ENCODE peak calls at places on chromosomes 12 and 14, in four cellular contexts. J is activated effector memory CD4-positive, alpha-beta T cell treated with Interleukin-2 at 50 U/mL for 16 hours; H is Ammon's horn; S is activated T-cell treated with anti-CD3 and anti-CD28 coated beads for 1 hour. Q is an unnamed sample.

GRCh38 chr12:57477710-57478681 is 1.7 kb downstream of the ARHGAP9 start:
- DNase-seq in J (no peak), H (no peak), S (no peak), Q (peak)

GRCh38 chr12:70590549-70591226 is 46.5 kb downstream of the PTPRB start:
- DNase-seq in H (no peak), S (no peak), J (no peak), Q (no peak)

GRCh38 chr14:23102801-23103200 is 2.0 kb downstream of the CIROP start:
- DNase-seq in S (no peak), J (no peak), H (peak), Q (no peak)

GRCh38 chr12:12788675-12789368 is 3.4 kb downstream of the APOLD1 start:
- DNase-seq in J (peak), S (peak), H (peak), Q (peak)

GRCh38 chr14:92473261-92473946 is 40.2 kb upstream of the RIN3 start:
- DNase-seq in H (no peak), J (no peak), S (no peak), Q (no peak)

GRCh38 chr12:51368640-51369517 is 22.3 kb downstream of the GALNT6 start:
- DNase-seq in H (peak), S (peak), J (peak), Q (peak)

GRCh38 chr12:98735821-98736220 is 90.7 kb downstream of the APAF1 start:
- DNase-seq in J (no peak), H (no peak), S (no peak), Q (no peak)

GRCh38 chr12:118777550-118777949 is 203.8 kb upstream of the SRRM4 start:
- DNase-seq in J (no peak), S (no peak), H (no peak), Q (no peak)

GRCh38 chr12:123813349-123813748 is 51.2 kb downstream of the DNAH10 start:
- DNase-seq in H (no peak), S (no peak), J (no peak), Q (no peak)

GRCh38 chr14:94066089-94066676 is 14.8 kb downstream of the DDX24 start:
- DNase-seq in J (no peak), S (no peak), H (no peak), Q (no peak)

GRCh38 chr12:93252221-93252620 is 125.5 kb upstream of the NUDT4 start:
- DNase-seq in J (no peak), H (no peak), S (no peak), Q (no peak)

GRCh38 chr12:121795029-121795977 is 1.8 kb upstream of the RHOF start:
- DNase-seq in H (peak), J (peak), S (peak), Q (peak)

GRCh38 chr12:123106640-123107359 is 44.1 kb downstream of the PITPNM2 start:
- DNase-seq in S (peak), J (peak), H (no peak), Q (peak)

GRCh38 chr12:123896786-123897185 is 75.8 kb downstream of the CCDC92 start:
- DNase-seq in S (no peak), J (no peak), H (no peak), Q (no peak)

GRCh38 chr12:53481957-53482586 is 17.2 kb downstream of the MAP3K12 start:
- DNase-seq in S (no peak), J (no peak), H (no peak), Q (no peak)

GRCh38 chr12:51972849-51973273 is 21.4 kb downstream of the ACVR1B start:
- DNase-seq in J (peak), S (no peak), H (peak), Q (peak)

GRCh38 chr12:16606201-16606849 is 363 bp upstream of the LMO3 start:
- DNase-seq in H (peak), S (no peak), J (no peak), Q (no peak)

GRCh38 chr12:8692573-8692972 is 5.2 kb upstream of the RIMKLB start:
- DNase-seq in H (peak), J (no peak), S (no peak), Q (no peak)

GRCh38 chr14:59275668-59276067 is 87.2 kb downstream of the DAAM1 start:
- DNase-seq in S (no peak), J (no peak), H (peak), Q (no peak)

GRCh38 chr12:49549735-49550710 is 11.2 kb downstream of the KCNH3 start:
- DNase-seq in J (no peak), S (no peak), H (no peak), Q (no peak)

GRCh38 chr12:2256453-2256852 is 203.7 kb downstream of the CACNA1C start:
- DNase-seq in H (no peak), S (no peak), J (no peak), Q (no peak)

GRCh38 chr12:2794261-2794735 is 472 bp upstream of the FKBP4 start:
- DNase-seq in J (no peak), S (no peak), H (peak), Q (no peak)

GRCh38 chr14:22549981-22550670 is 38.9 kb downstream of the DAD1 start:
- DNase-seq in S (peak), J (peak), H (no peak), Q (peak)

GRCh38 chr12:30694971-30695326 is 720 bp downstream of the IPO8 start:
- DNase-seq in J (no peak), H (peak), S (no peak), Q (no peak)

GRCh38 chr14:104657563-104658324 is 31.7 kb upstream of the INF2 start:
- DNase-seq in S (no peak), J (no peak), H (no peak), Q (no peak)

GRCh38 chr14:80645667-80646413 is 295.7 kb downstream of the CEP128 start:
- DNase-seq in S (no peak), H (no peak), J (no peak), Q (no peak)

GRCh38 chr12:75478395-75478794 is 2.2 kb upstream of the GLIPR1 start:
- DNase-seq in J (no peak), H (peak), S (no peak), Q (peak)

GRCh38 chr14:95993768-95994592 is 45.2 kb upstream of the C14orf132 start:
- DNase-seq in J (no peak), S (peak), H (peak), Q (peak)

GRCh38 chr14:105392161-105393090 is 5.9 kb upstream of the TEX22 start:
- DNase-seq in H (no peak), J (no peak), S (no peak), Q (no peak)

GRCh38 chr12:6061661-6062060 is 62.8 kb downstream of the VWF start:
- DNase-seq in J (no peak), S (no peak), H (no peak), Q (no peak)

Q was measured in CD8-positive, alpha-beta T cell.